ENCODE peak calls at places on chromosomes 13 and 19, in ten cellular contexts. J is GM13977, A is nephron progenitor cell, U is osteoblast, W is cardiac fibroblast, N is AG10803, L is MCF 10A, B is WERI-Rb-1, E is IMR-90, I is AG04449. K is an unnamed sample.

GRCh38 chr13:53074119-53074518 is 45.5 kb downstream of the OLFM4 start:
- DNase-seq in J (no peak), A (no peak), U (no peak), W (no peak), N (no peak), L (no peak), B (no peak), E (no peak), I (no peak), K (no peak)

GRCh38 chr13:75762066-75762937 is 126.2 kb downstream of the LMO7 start:
- DNase-seq in J (peak), A (no peak), U (no peak), W (peak), N (no peak), L (peak), B (no peak), E (peak), I (no peak), K (peak)

GRCh38 chr13:43785681-43786471 is 896 bp downstream of the ENOX1 start:
- DNase-seq in J (peak), A (peak), U (peak), W (peak), N (peak), L (peak), B (peak), E (peak), I (no peak), K (peak)

GRCh38 chr13:23898101-23898500 is 799 bp upstream of the C1QTNF9B start:
- DNase-seq in J (no peak), A (no peak), U (no peak), W (peak), N (peak), L (no peak), B (no peak), E (peak), I (no peak), K (no peak)

GRCh38 chr19:43438291-43439162 is 23.8 kb downstream of the TEX101 start:
- DNase-seq in J (no peak), A (no peak), U (no peak), W (peak), N (peak), L (peak), B (no peak), E (peak), I (no peak), K (no peak)

GRCh38 chr13:35964764-35965163 is 166.4 kb downstream of the DCLK1 start:
- DNase-seq in J (no peak), A (no peak), U (no peak), W (peak), N (peak), L (peak), B (no peak), E (peak), I (no peak), K (no peak)

GRCh38 chr13:36207672-36208071 is 6.7 kb downstream of the SOHLH2 start:
- DNase-seq in J (no peak), A (no peak), U (no peak), W (no peak), N (no peak), L (peak), B (no peak), E (no peak), I (no peak), K (no peak)

GRCh38 chr13:63435668-63436275 is 2020.1 kb upstream of the PCDH20 start:
- DNase-seq in J (no peak), A (no peak), U (peak), W (peak), N (peak), L (peak), B (no peak), E (peak), I (peak), K (no peak)

GRCh38 chr13:67841071-67841470 is 610.9 kb upstream of the PCDH9 start:
- DNase-seq in J (no peak), A (no peak), U (no peak), W (no peak), N (no peak), L (no peak), B (no peak), E (no peak), I (no peak), K (no peak)

GRCh38 chr13:79541426-79542049 is 60.6 kb downstream of the NDFIP2 start:
- DNase-seq in J (peak), A (peak), U (no peak), W (peak), N (peak), L (peak), B (no peak), E (peak), I (no peak), K (peak)

GRCh38 chr13:38624822-38625221 is 62.1 kb upstream of the FREM2 start:
- DNase-seq in J (no peak), A (no peak), U (no peak), W (no peak), N (no peak), L (no peak), B (no peak), E (no peak), I (no peak), K (no peak)

GRCh38 chr13:31174018-31174417 is 12.3 kb upstream of the HSPH1 start:
- DNase-seq in J (no peak), A (no peak), U (no peak), W (peak), N (peak), L (peak), B (no peak), E (peak), I (no peak), K (no peak)
- TF ChIP-seq CTCF in J (no peak), A (no peak), U (peak), W (no peak), N (peak), L (no peak), B (no peak), E (peak), I (peak), K (no peak)

GRCh38 chr19:36245210-36246005 is 30.5 kb downstream of the ZNF146 start:
- DNase-seq in J (no peak), A (peak), U (peak), W (no peak), N (no peak), L (no peak), B (no peak), E (no peak), I (no peak), K (no peak)
- TF ChIP-seq CTCF in J (no peak), A (no peak), U (no peak), W (no peak), N (no peak), L (no peak), B (no peak), E (no peak), I (no peak), K (no peak)

DNA sequence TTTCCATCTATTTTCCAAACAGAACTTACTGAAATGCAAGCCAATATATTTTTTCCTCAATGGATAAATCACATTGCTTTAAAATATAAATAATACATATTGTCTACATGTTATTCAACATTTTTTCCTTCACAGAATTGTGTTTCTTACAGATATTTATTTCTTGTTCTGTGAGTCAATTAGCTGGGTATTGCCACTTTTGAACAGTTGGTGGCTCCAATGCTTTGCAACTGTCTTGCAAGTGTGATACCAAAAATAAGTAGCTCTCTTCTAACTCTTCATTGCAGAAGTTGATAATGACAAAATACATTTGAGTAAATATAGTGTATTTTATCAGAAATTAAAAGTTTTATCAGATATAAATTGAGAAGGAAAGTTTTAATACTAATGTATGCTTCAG is 17.1 kb upstream of the GPC5 start:
- DNase-seq in J (no peak), A (no peak), U (no peak), W (peak), N (peak), L (no peak), B (peak), E (peak), I (no peak), K (no peak)
- TF ChIP-seq CTCF in J (peak), A (peak), U (peak), W (peak), N (peak), L (peak), B (peak), E (peak), I (no peak), K (peak)

GRCh38 chr19:12938054-12938535 is 314 bp upstream of the CALR start:
- DNase-seq in J (peak), A (peak), U (peak), W (peak), N (peak), L (peak), B (peak), E (peak), I (peak), K (peak)

GRCh38 chr19:12938536-12939291 is at the start of gene CALR:
- DNase-seq in J (no peak), A (no peak), U (peak), W (peak), N (peak), L (no peak), B (peak), E (no peak), I (no peak), K (no peak)

GRCh38 chr19:12936582-12936981 is 1.8 kb upstream of the CALR start:
- DNase-seq in J (no peak), A (no peak), U (no peak), W (no peak), N (no peak), L (no peak), B (no peak), E (no peak), I (no peak), K (no peak)

GRCh38 chr19:12939292-12939606 is 840 bp downstream of the CALR start:
- DNase-seq in J (peak), A (no peak), U (peak), W (peak), N (peak), L (peak), B (no peak), E (peak), I (no peak), K (no peak)

GRCh38 chr19:12937243-12938053 is 961 bp upstream of the CALR start:
- DNase-seq in J (no peak), A (no peak), U (peak), W (no peak), N (peak), L (no peak), B (peak), E (no peak), I (no peak), K (no peak)
- TF ChIP-seq CTCF in J (no peak), A (no peak), U (no peak), W (no peak), N (no peak), L (no peak), B (no peak), E (no peak), I (no peak), K (no peak)

GRCh38 chr19:4580021-4580901 is 20.8 kb upstream of the SEMA6B start:
- DNase-seq in J (no peak), A (peak), U (peak), W (no peak), N (no peak), L (no peak), B (peak), E (no peak), I (no peak), K (no peak)
- TF ChIP-seq CTCF in J (no peak), A (no peak), U (no peak), W (peak), N (no peak), L (peak), B (peak), E (no peak), I (peak), K (no peak)

DNA sequence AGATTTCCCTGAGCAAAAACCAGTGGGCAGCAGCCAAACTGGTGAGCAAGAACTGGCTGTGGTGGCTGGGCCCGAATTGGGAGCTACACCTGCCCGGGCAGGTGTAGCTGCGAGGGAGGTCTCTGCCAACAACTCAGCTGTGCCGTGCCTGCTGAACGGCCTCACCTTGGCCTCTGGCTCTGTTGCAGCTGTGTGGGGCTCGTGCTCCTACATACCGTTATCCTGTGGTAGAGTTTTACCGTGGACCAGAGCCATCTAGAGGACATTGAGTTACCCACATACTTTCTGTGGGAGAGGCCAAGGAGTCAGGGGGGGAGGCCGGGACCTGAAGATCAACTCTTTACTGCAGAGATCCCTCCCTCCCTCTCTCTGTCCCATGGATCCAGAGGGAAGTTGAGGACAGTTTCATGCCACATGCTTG is 113.2 kb downstream of the TM9SF2 start:
- DNase-seq in J (peak), A (no peak), U (peak), W (peak), N (no peak), L (peak), B (peak), E (no peak), I (no peak), K (peak)
- TF ChIP-seq CTCF in J (peak), A (peak), U (peak), W (peak), N (no peak), L (no peak), B (peak), E (peak), I (no peak), K (peak)

GRCh38 chr13:27339299-27339698 is 68.7 kb downstream of the RASL11A start:
- DNase-seq in J (peak), A (peak), U (no peak), W (peak), N (peak), L (peak), B (peak), E (peak), I (no peak), K (peak)
- TF ChIP-seq CTCF in J (peak), A (peak), U (peak), W (peak), N (peak), L (peak), B (peak), E (peak), I (peak), K (peak)

GRCh38 chr19:28027116-28027515 is 1185.8 kb downstream of the UQCRFS1 start:
- DNase-seq in J (no peak), A (no peak), U (no peak), W (no peak), N (peak), L (no peak), B (no peak), E (no peak), I (no peak), K (no peak)

GRCh38 chr19:28023064-28023463 is 1189.9 kb downstream of the UQCRFS1 start:
- DNase-seq in J (no peak), A (no peak), U (no peak), W (peak), N (peak), L (no peak), B (no peak), E (no peak), I (no peak), K (no peak)

GRCh38 chr19:28024920-28025319 is 1188.0 kb downstream of the UQCRFS1 start:
- DNase-seq in J (no peak), A (no peak), U (no peak), W (no peak), N (no peak), L (no peak), B (no peak), E (no peak), I (no peak), K (no peak)

GRCh38 chr19:28028881-28029280 is 1184.1 kb downstream of the UQCRFS1 start:
- DNase-seq in J (no peak), A (no peak), U (no peak), W (no peak), N (no peak), L (no peak), B (no peak), E (no peak), I (no peak), K (no peak)

DNA sequence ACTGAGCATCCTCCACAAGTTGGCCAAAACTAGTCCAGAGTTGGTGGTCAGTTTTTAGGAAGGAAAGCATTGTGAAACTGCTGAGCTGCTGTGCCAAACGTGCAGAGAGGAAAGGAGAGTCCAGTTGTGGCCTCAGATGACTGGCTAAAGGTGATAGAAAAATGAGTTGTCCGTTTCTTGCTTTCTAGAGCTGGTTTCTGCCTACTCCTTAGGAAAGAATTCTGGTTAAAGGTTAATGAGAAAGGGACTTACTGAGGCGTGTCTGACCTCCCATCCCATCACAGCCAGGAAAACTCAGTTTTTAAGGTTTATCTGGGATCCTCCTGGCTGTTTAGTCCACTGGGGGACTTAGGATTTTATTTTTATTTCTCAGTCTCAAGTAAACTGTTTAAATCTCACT is 1186.3 kb downstream of the UQCRFS1 start:
- DNase-seq in J (no peak), A (no peak), U (no peak), W (no peak), N (no peak), L (no peak), B (no peak), E (no peak), I (no peak), K (no peak)
- TF ChIP-seq CTCF in J (no peak), A (no peak), U (no peak), W (no peak), N (no peak), L (no peak), B (no peak), E (no peak), I (no peak), K (no peak)

GRCh38 chr19:7477758-7478157 is 11.1 kb downstream of the PEX11G start:
- DNase-seq in J (no peak), A (no peak), U (peak), W (no peak), N (no peak), L (no peak), B (no peak), E (no peak), I (no peak), K (no peak)
- TF ChIP-seq CTCF in J (no peak), A (no peak), U (no peak), W (no peak), N (no peak), L (no peak), B (no peak), E (no peak), I (no peak), K (no peak)